ENCODE peak calls at places on chromosomes 4 and X, in four cellular contexts. One of them, this sample, is unnamed.

GRCh38 chr4:38872620-38873019 is 5.0 kb downstream of the FAM114A1 start:
- DNase-seq in mucosa of descending colon: no peak
- DNase-seq in fibroblast of the aortic adventitia: peak
- DNase-seq in lower leg skin: peak
- DNase-seq in this sample: no peak

GRCh38 chr4:158371158-158371557 is 150.5 kb upstream of the RXFP1 start:
- DNase-seq in mucosa of descending colon: no peak
- DNase-seq in fibroblast of the aortic adventitia: peak
- DNase-seq in lower leg skin: no peak
- DNase-seq in this sample: peak

GRCh38 chr4:152424980-152425379 is 110.9 kb downstream of the FBXW7 start:
- DNase-seq in mucosa of descending colon: no peak
- DNase-seq in fibroblast of the aortic adventitia: no peak
- DNase-seq in lower leg skin: no peak
- DNase-seq in this sample: no peak

GRCh38 chrX:19332983-19333382 is 10.7 kb upstream of the PDHA1 start:
- DNase-seq in mucosa of descending colon: no peak
- DNase-seq in fibroblast of the aortic adventitia: peak
- DNase-seq in lower leg skin: no peak
- DNase-seq in this sample: no peak

GRCh38 chrX:19513383-19513782 is 1.9 kb downstream of the MAP3K15 start:
- DNase-seq in mucosa of descending colon: no peak
- DNase-seq in fibroblast of the aortic adventitia: no peak
- DNase-seq in lower leg skin: no peak
- DNase-seq in this sample: no peak

GRCh38 chr4:64330143-64330542 is 79.1 kb downstream of the TECRL start:
- DNase-seq in mucosa of descending colon: no peak
- DNase-seq in fibroblast of the aortic adventitia: no peak
- DNase-seq in lower leg skin: no peak
- DNase-seq in this sample: no peak

GRCh38 chrX:108590496-108590895 is 145.9 kb downstream of the IRS4 start:
- DNase-seq in mucosa of descending colon: no peak
- DNase-seq in fibroblast of the aortic adventitia: no peak
- DNase-seq in lower leg skin: no peak
- DNase-seq in this sample: no peak

GRCh38 chr4:87961993-87962791 is 13.3 kb upstream of the SPP1 start:
- DNase-seq in mucosa of descending colon: no peak
- DNase-seq in fibroblast of the aortic adventitia: peak
- DNase-seq in lower leg skin: no peak
- DNase-seq in this sample: no peak

GRCh38 chrX:10104958-10105658 is 51.7 kb upstream of the CLCN4 start:
- DNase-seq in mucosa of descending colon: no peak
- DNase-seq in fibroblast of the aortic adventitia: peak
- DNase-seq in lower leg skin: no peak
- DNase-seq in this sample: no peak

GRCh38 chr4:21858971-21859370 is 89.6 kb downstream of the KCNIP4 start:
- DNase-seq in mucosa of descending colon: no peak
- DNase-seq in fibroblast of the aortic adventitia: no peak
- DNase-seq in lower leg skin: no peak
- DNase-seq in this sample: no peak

GRCh38 chrX:25344191-25344936 is 328.6 kb upstream of the ARX start:
- DNase-seq in mucosa of descending colon: no peak
- DNase-seq in fibroblast of the aortic adventitia: no peak
- DNase-seq in lower leg skin: no peak
- DNase-seq in this sample: no peak

GRCh38 chr4:132809298-132810032 is 339.6 kb upstream of the PCDH10 start:
- DNase-seq in mucosa of descending colon: no peak
- DNase-seq in fibroblast of the aortic adventitia: no peak
- DNase-seq in lower leg skin: no peak
- DNase-seq in this sample: no peak

GRCh38 chr4:69823481-69824186 is 36.3 kb downstream of the SULT1E1 start:
- DNase-seq in mucosa of descending colon: peak
- DNase-seq in fibroblast of the aortic adventitia: peak
- DNase-seq in lower leg skin: no peak
- DNase-seq in this sample: no peak

GRCh38 chr4:6107114-6107791 is 89.0 kb upstream of the C4orf50 start:
- DNase-seq in mucosa of descending colon: no peak
- DNase-seq in fibroblast of the aortic adventitia: no peak
- DNase-seq in lower leg skin: no peak
- DNase-seq in this sample: no peak

GRCh38 chr4:138958519-138958918 is 57.1 kb upstream of the NOCT start:
- DNase-seq in mucosa of descending colon: no peak
- DNase-seq in fibroblast of the aortic adventitia: no peak
- DNase-seq in lower leg skin: no peak
- DNase-seq in this sample: no peak

GRCh38 chrX:54482839-54483593 is 13.0 kb downstream of the FGD1 start:
- DNase-seq in mucosa of descending colon: no peak
- DNase-seq in fibroblast of the aortic adventitia: no peak
- DNase-seq in lower leg skin: no peak
- DNase-seq in this sample: no peak

GRCh38 chrX:54484666-54485065 is 11.4 kb downstream of the FGD1 start:
- DNase-seq in mucosa of descending colon: no peak
- DNase-seq in fibroblast of the aortic adventitia: peak
- DNase-seq in lower leg skin: no peak
- DNase-seq in this sample: no peak

GRCh38 chrX:54483946-54484345 is 12.1 kb downstream of the FGD1 start:
- DNase-seq in mucosa of descending colon: no peak
- DNase-seq in fibroblast of the aortic adventitia: no peak
- DNase-seq in lower leg skin: no peak
- DNase-seq in this sample: no peak

GRCh38 chrX:54481751-54482150 is 14.3 kb downstream of the FGD1 start:
- DNase-seq in mucosa of descending colon: no peak
- DNase-seq in fibroblast of the aortic adventitia: no peak
- DNase-seq in lower leg skin: no peak
- DNase-seq in this sample: no peak

GRCh38 chrX:54479471-54480122 is 16.4 kb downstream of the FGD1 start:
- DNase-seq in mucosa of descending colon: no peak
- DNase-seq in fibroblast of the aortic adventitia: no peak
- DNase-seq in lower leg skin: no peak
- DNase-seq in this sample: no peak
- H3K4me3 ChIP-seq in mucosa of descending colon: no peak
- H3K4me3 ChIP-seq in fibroblast of the aortic adventitia: no peak
- H3K4me3 ChIP-seq in lower leg skin: no peak
- H3K4me3 ChIP-seq in this sample: no peak

GRCh38 chr4:67931256-67931655 is 32.0 kb downstream of the TMPRSS11A start:
- DNase-seq in mucosa of descending colon: no peak
- DNase-seq in fibroblast of the aortic adventitia: no peak
- DNase-seq in lower leg skin: no peak
- DNase-seq in this sample: no peak

GRCh38 chr4:67928547-67928946 is 34.7 kb downstream of the TMPRSS11A start:
- DNase-seq in mucosa of descending colon: no peak
- DNase-seq in fibroblast of the aortic adventitia: peak
- DNase-seq in lower leg skin: no peak
- DNase-seq in this sample: no peak

GRCh38 chr4:67929447-67929846 is 33.8 kb downstream of the TMPRSS11A start:
- DNase-seq in mucosa of descending colon: no peak
- DNase-seq in fibroblast of the aortic adventitia: peak
- DNase-seq in lower leg skin: no peak
- DNase-seq in this sample: no peak

GRCh38 chr4:67926485-67926884 is 36.8 kb downstream of the TMPRSS11A start:
- DNase-seq in mucosa of descending colon: no peak
- DNase-seq in fibroblast of the aortic adventitia: no peak
- DNase-seq in lower leg skin: no peak
- DNase-seq in this sample: no peak

GRCh38 chr4:67927251-67927650 is 36.0 kb downstream of the TMPRSS11A start:
- DNase-seq in mucosa of descending colon: no peak
- DNase-seq in fibroblast of the aortic adventitia: no peak
- DNase-seq in lower leg skin: no peak
- DNase-seq in this sample: no peak
- H3K4me3 ChIP-seq in mucosa of descending colon: no peak
- H3K4me3 ChIP-seq in fibroblast of the aortic adventitia: no peak
- H3K4me3 ChIP-seq in lower leg skin: no peak
- H3K4me3 ChIP-seq in this sample: no peak

GRCh38 chrX:154375156-154375504 is 696 bp upstream of the FLNA start:
- DNase-seq in mucosa of descending colon: no peak
- DNase-seq in fibroblast of the aortic adventitia: no peak
- DNase-seq in lower leg skin: no peak
- DNase-seq in this sample: no peak
- H3K4me3 ChIP-seq in mucosa of descending colon: no peak
- H3K4me3 ChIP-seq in fibroblast of the aortic adventitia: no peak
- H3K4me3 ChIP-seq in lower leg skin: no peak
- H3K4me3 ChIP-seq in this sample: peak

GRCh38 chr4:168633071-168633470 is 136.2 kb downstream of the PALLD start:
- DNase-seq in mucosa of descending colon: no peak
- DNase-seq in fibroblast of the aortic adventitia: no peak
- DNase-seq in lower leg skin: no peak
- DNase-seq in this sample: no peak
- H3K4me3 ChIP-seq in mucosa of descending colon: no peak
- H3K4me3 ChIP-seq in fibroblast of the aortic adventitia: peak
- H3K4me3 ChIP-seq in lower leg skin: no peak
- H3K4me3 ChIP-seq in this sample: peak

GRCh38 chrX:30680618-30681017 is 27.4 kb downstream of the GK start:
- DNase-seq in mucosa of descending colon: no peak
- DNase-seq in fibroblast of the aortic adventitia: no peak
- DNase-seq in lower leg skin: no peak
- DNase-seq in this sample: no peak

GRCh38 chrX:30674799-30675198 is 21.6 kb downstream of the GK start:
- DNase-seq in mucosa of descending colon: no peak
- DNase-seq in fibroblast of the aortic adventitia: no peak
- DNase-seq in lower leg skin: no peak
- DNase-seq in this sample: no peak

GRCh38 chrX:30673405-30673804 is 20.2 kb downstream of the GK start:
- DNase-seq in mucosa of descending colon: no peak
- DNase-seq in fibroblast of the aortic adventitia: no peak
- DNase-seq in lower leg skin: no peak
- DNase-seq in this sample: no peak

GRCh38 chrX:30673884-30674598 is 20.8 kb downstream of the GK start:
- DNase-seq in mucosa of descending colon: no peak
- DNase-seq in fibroblast of the aortic adventitia: no peak
- DNase-seq in lower leg skin: no peak
- DNase-seq in this sample: no peak

GRCh38 chrX:30679369-30679768 is 26.1 kb downstream of the GK start:
- DNase-seq in mucosa of descending colon: no peak
- DNase-seq in fibroblast of the aortic adventitia: no peak
- DNase-seq in lower leg skin: no peak
- DNase-seq in this sample: no peak
- H3K4me3 ChIP-seq in mucosa of descending colon: no peak
- H3K4me3 ChIP-seq in fibroblast of the aortic adventitia: no peak
- H3K4me3 ChIP-seq in lower leg skin: no peak
- H3K4me3 ChIP-seq in this sample: no peak

GRCh38 chr4:169663894-169664293 is 43.5 kb downstream of the CLCN3 start:
- DNase-seq in mucosa of descending colon: no peak
- DNase-seq in fibroblast of the aortic adventitia: peak
- DNase-seq in lower leg skin: no peak
- DNase-seq in this sample: no peak

GRCh38 chr4:169663402-169663801 is 43.0 kb downstream of the CLCN3 start:
- DNase-seq in mucosa of descending colon: no peak
- DNase-seq in fibroblast of the aortic adventitia: no peak
- DNase-seq in lower leg skin: no peak
- DNase-seq in this sample: no peak

GRCh38 chr4:169662226-169662625 is 41.8 kb downstream of the CLCN3 start:
- DNase-seq in mucosa of descending colon: no peak
- DNase-seq in fibroblast of the aortic adventitia: no peak
- DNase-seq in lower leg skin: no peak
- DNase-seq in this sample: no peak

GRCh38 chr4:169664615-169665014 is 44.2 kb downstream of the CLCN3 start:
- DNase-seq in mucosa of descending colon: no peak
- DNase-seq in fibroblast of the aortic adventitia: peak
- DNase-seq in lower leg skin: no peak
- DNase-seq in this sample: no peak

GRCh38 chr4:169665039-169665732 is 44.8 kb downstream of the CLCN3 start:
- DNase-seq in mucosa of descending colon: no peak
- DNase-seq in fibroblast of the aortic adventitia: no peak
- DNase-seq in lower leg skin: no peak
- DNase-seq in this sample: no peak
- H3K4me3 ChIP-seq in mucosa of descending colon: no peak
- H3K4me3 ChIP-seq in fibroblast of the aortic adventitia: no peak
- H3K4me3 ChIP-seq in lower leg skin: no peak
- H3K4me3 ChIP-seq in this sample: no peak

GRCh38 chrX:74421181-74422028 is at the start of gene SLC16A2:
- DNase-seq in mucosa of descending colon: peak
- DNase-seq in fibroblast of the aortic adventitia: peak
- DNase-seq in lower leg skin: peak
- DNase-seq in this sample: no peak
- H3K4me3 ChIP-seq in mucosa of descending colon: no peak
- H3K4me3 ChIP-seq in fibroblast of the aortic adventitia: peak
- H3K4me3 ChIP-seq in lower leg skin: peak
- H3K4me3 ChIP-seq in this sample: peak

GRCh38 chrX:49987651-49988050 is 65.3 kb downstream of the CLCN5 start:
- DNase-seq in mucosa of descending colon: no peak
- DNase-seq in fibroblast of the aortic adventitia: no peak
- DNase-seq in lower leg skin: no peak
- DNase-seq in this sample: no peak

GRCh38 chrX:49992809-49993208 is 70.4 kb downstream of the CLCN5 start:
- DNase-seq in mucosa of descending colon: no peak
- DNase-seq in fibroblast of the aortic adventitia: peak
- DNase-seq in lower leg skin: no peak
- DNase-seq in this sample: no peak

GRCh38 chrX:49986058-49986457 is 63.7 kb downstream of the CLCN5 start:
- DNase-seq in mucosa of descending colon: no peak
- DNase-seq in fibroblast of the aortic adventitia: no peak
- DNase-seq in lower leg skin: no peak
- DNase-seq in this sample: no peak

GRCh38 chrX:49991718-49992117 is 69.3 kb downstream of the CLCN5 start:
- DNase-seq in mucosa of descending colon: no peak
- DNase-seq in fibroblast of the aortic adventitia: no peak
- DNase-seq in lower leg skin: no peak
- DNase-seq in this sample: no peak

GRCh38 chrX:49988128-49988527 is 65.7 kb downstream of the CLCN5 start:
- DNase-seq in mucosa of descending colon: no peak
- DNase-seq in fibroblast of the aortic adventitia: no peak
- DNase-seq in lower leg skin: no peak
- DNase-seq in this sample: no peak
- H3K4me3 ChIP-seq in mucosa of descending colon: no peak
- H3K4me3 ChIP-seq in fibroblast of the aortic adventitia: no peak
- H3K4me3 ChIP-seq in lower leg skin: no peak
- H3K4me3 ChIP-seq in this sample: no peak

DNA sequence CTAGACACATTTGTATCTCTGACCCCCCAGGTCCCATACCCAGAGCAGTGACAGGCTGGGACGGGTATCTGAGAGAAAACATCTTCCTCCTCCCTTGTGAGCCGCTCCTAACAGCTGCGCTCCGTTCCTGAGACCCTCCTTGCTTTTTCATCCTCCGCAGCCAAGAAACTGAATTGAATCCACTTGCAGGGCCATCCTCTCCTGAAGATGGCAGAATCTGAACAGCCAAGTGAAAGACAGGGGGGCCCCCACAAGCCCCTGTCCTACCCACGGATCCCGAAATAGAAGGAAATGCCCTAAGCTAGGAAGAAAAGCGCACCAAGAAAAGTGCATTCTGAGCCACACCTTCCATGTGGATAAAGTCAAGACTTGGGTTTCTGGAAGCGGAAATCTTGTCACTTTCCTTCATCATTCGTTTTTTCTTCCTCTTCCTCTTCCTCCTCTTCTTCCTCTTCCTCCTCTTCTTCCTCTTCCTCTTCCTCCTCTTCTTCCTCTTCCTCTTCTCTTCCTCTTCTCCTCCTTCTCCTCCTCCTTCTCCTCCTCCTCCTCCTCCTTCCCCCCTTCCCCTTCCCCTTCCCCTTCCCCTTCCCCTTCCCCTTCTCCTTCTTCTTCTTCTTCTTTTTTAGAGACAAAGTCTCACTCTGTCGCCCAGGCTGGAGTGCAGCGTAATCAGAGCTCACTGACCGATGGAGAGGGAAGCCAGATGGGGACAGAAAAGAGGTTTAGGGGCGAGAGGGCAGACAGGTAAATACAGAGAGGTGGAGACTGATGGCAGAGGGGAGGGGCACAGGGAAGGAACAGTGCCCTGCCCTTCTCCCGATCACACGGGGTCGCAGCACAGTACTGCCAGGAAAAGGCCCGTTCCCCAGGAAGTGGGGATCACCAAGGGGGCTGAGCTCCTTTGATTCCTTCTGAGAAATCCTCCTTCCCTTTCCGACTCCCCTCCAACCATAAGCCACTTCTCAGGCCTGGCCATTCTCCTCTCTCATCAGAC is 85.9 kb upstream of the WWC2 start:
- DNase-seq in mucosa of descending colon: no peak
- DNase-seq in fibroblast of the aortic adventitia: no peak
- DNase-seq in lower leg skin: no peak
- DNase-seq in this sample: no peak
- H3K4me3 ChIP-seq in mucosa of descending colon: no peak
- H3K4me3 ChIP-seq in fibroblast of the aortic adventitia: no peak
- H3K4me3 ChIP-seq in lower leg skin: no peak
- H3K4me3 ChIP-seq in this sample: no peak

This sample was measured in AG04449.